ENCODE peak calls at places on chromosomes 11 and 22, in ten cellular contexts. R is H1, I is heart right ventricle, C is suprapubic skin, T is astrocyte, V is PC-9, G is epithelial cell of proximal tubule, U is right lobe of liver, Q is cardiac muscle cell, O is gastrocnemius medialis. D is an unnamed sample.

GRCh38 chr22:20741634-20742581 is 32.0 kb upstream of the SERPIND1 start:
- DNase-seq in C (no peak), I (no peak), R (peak), T (no peak), Q (peak), V (no peak), G (no peak), U (no peak), O (no peak), D (no peak)

GRCh38 chr11:128848815-128849455 is 18.2 kb downstream of the KCNJ1 start:
- DNase-seq in R (peak), I (peak), G (no peak), V (no peak), C (no peak), O (no peak), Q (peak), U (peak), T (no peak), D (no peak)

GRCh38 chr22:17733484-17733883 is 40.8 kb downstream of the BID start:
- DNase-seq in V (no peak), R (no peak), U (no peak), Q (no peak), C (no peak), O (no peak), G (no peak), T (no peak), I (no peak), D (no peak)

GRCh38 chr22:33579448-33580093 is 340.7 kb downstream of the LARGE1 start:
- DNase-seq in O (no peak), T (peak), U (peak), R (peak), Q (peak), V (no peak), G (no peak), I (peak), C (no peak), D (no peak)

GRCh38 chr11:62514151-62514550 is 32.5 kb downstream of the AHNAK start:
- DNase-seq in C (no peak), R (no peak), I (no peak), G (no peak), O (no peak), V (no peak), U (no peak), Q (no peak), T (no peak), D (no peak)

GRCh38 chr22:30483169-30483568 is 11.4 kb upstream of the SEC14L3 start:
- DNase-seq in G (no peak), C (no peak), I (no peak), Q (no peak), T (peak), V (no peak), O (no peak), U (no peak), R (no peak), D (no peak)

GRCh38 chr11:123377355-123377754 is 52.7 kb upstream of the GRAMD1B start:
- DNase-seq in R (no peak), Q (no peak), G (no peak), T (no peak), V (no peak), I (no peak), C (no peak), O (no peak), U (no peak), D (no peak)

GRCh38 chr22:44782286-44782830 is 30.0 kb downstream of the ARHGAP8 start:
- DNase-seq in Q (no peak), O (no peak), R (no peak), I (no peak), G (no peak), U (no peak), T (no peak), V (no peak), C (no peak), D (no peak)

GRCh38 chr22:38572065-38572464 is 2.1 kb upstream of the DMC1 start:
- DNase-seq in I (no peak), C (no peak), G (no peak), T (peak), O (peak), V (peak), R (peak), U (no peak), Q (peak), D (no peak)

GRCh38 chr22:29328566-29329500 is 13.3 kb upstream of the RASL10A start:
- DNase-seq in R (peak), O (peak), U (no peak), I (no peak), T (no peak), C (no peak), V (no peak), G (no peak), Q (no peak), D (no peak)

GRCh38 chr11:30830666-30831065 is 244.5 kb upstream of the MPPED2 start:
- DNase-seq in R (no peak), U (no peak), T (no peak), O (no peak), I (no peak), G (no peak), C (no peak), V (no peak), Q (no peak), D (no peak)

GRCh38 chr11:62544521-62545436 is 1.8 kb downstream of the AHNAK start:
- DNase-seq in G (no peak), U (no peak), T (no peak), R (no peak), V (no peak), C (peak), Q (no peak), O (no peak), I (peak), D (no peak)

GRCh38 chr11:22197139-22197893 is 4.4 kb downstream of the ANO5 start:
- DNase-seq in Q (no peak), I (no peak), U (no peak), O (peak), V (no peak), C (no peak), R (no peak), T (no peak), G (no peak), D (no peak)

GRCh38 chr22:36439481-36440271 is 41.8 kb downstream of the TXN2 start:
- DNase-seq in U (peak), I (peak), O (no peak), V (peak), C (no peak), G (no peak), Q (no peak), T (peak), R (no peak), D (peak)

GRCh38 chr11:64864473-64865285 is 13.7 kb downstream of the EHD1 start:
- DNase-seq in V (no peak), T (peak), Q (peak), O (no peak), C (no peak), G (no peak), I (peak), U (no peak), R (no peak), D (no peak)
- H3K4me3 ChIP-seq in V (no peak), T (no peak), Q (no peak), O (peak), C (peak), G (no peak), I (peak), U (no peak), R (no peak), D (no peak)

DNA sequence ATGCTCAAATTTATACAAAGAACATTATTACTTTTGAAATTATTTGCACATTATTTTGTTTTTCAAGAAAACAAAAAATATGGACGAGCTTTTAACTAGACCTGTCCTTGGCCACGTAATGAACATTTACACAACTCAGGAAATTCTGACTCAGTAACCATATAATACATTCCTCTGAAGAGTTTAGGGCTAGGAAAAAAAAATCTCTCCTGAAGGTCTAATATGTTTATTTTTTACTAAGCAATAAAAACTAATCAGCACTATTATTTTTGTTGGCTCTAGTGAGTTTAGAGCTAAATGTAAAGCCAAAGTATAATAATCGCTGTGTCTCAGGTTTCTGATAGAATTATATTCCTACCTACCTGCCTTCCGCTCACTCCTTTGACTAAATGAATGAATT is 187.5 kb downstream of the SWAP70 start:
- DNase-seq in C (no peak), Q (no peak), I (no peak), G (no peak), V (no peak), T (peak), U (no peak), O (no peak), R (no peak), D (no peak)
- H3K4me3 ChIP-seq in C (no peak), Q (no peak), I (no peak), G (no peak), V (no peak), T (no peak), U (no peak), O (no peak), R (no peak), D (no peak)

DNA sequence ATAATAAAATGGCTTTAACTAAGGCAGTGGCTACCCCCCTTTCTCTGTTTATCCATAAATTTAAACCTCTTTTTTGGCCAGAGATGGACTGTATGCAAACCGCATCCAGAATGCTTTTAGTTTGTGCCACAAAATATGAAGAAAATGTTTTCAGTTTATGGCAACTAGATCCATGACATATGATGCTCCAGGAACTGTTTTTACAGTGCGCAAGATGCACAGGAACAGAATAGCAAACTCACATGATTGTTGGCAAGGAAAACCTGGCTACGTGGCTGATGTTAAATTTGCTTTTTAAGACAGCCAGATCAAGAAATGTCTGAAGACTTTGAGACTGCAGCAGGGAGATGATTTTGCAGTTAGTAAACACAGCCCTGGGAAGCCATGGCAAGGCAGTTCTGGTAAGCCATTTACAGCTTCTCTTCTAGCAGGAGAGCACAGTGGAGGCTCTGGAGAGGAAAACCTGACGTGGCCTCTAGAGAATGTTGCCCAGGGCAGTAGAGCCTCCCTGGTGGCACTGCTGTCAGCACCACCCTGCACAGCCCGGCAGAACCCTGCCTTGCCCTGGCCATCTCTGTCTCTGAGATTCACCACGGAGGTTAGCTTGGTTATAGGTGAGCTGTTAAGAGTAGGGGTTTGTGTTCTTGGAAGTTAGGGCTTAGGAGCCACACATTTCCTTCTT is 69.8 kb upstream of the TNRC6B start:
- DNase-seq in O (peak), R (no peak), T (no peak), V (no peak), C (no peak), Q (no peak), G (peak), I (no peak), U (peak), D (peak)
- H3K4me3 ChIP-seq in O (peak), R (no peak), T (no peak), V (no peak), C (peak), Q (no peak), G (peak), I (peak), U (peak), D (no peak)

DNA sequence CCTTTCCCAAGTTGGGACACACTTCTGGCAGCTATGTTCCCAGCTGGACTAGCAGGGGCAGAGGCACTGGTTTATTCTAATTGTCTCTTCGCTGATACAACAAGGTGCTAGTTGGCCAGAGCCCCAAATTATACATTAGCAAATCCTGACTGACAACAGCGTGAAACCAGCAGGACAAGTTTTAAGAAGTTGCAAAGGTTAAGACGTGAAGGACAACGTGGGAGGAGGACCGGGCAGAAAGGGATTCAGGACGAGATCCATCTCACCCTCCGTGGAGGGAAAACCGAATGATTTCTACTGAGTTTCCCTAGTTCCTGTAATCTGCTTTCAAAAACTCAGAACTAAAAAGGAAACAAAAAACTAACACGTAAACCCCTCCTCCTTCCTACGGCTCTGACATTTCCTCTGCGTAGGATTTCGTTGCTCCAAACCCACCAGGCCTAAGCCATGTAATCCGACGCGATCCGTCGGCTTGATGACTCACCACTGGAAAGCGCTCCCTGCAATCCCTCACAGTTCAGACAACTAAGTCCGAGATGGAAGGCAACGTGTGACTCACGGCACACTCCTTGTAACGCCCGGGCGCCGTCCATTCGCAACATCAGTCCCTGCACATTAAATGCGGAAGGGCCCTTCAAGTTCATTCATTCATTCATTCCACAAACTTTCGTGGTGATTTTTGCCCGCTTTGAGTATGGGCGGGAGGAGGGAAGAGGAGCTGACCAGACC is 703 bp downstream of the POGLUT3 start:
- DNase-seq in O (peak), Q (peak), R (peak), I (peak), V (peak), U (peak), T (peak), C (peak), G (peak), D (peak)
- H3K4me3 ChIP-seq in O (peak), Q (peak), R (peak), I (peak), V (peak), U (peak), T (peak), C (peak), G (peak), D (peak)

DNA sequence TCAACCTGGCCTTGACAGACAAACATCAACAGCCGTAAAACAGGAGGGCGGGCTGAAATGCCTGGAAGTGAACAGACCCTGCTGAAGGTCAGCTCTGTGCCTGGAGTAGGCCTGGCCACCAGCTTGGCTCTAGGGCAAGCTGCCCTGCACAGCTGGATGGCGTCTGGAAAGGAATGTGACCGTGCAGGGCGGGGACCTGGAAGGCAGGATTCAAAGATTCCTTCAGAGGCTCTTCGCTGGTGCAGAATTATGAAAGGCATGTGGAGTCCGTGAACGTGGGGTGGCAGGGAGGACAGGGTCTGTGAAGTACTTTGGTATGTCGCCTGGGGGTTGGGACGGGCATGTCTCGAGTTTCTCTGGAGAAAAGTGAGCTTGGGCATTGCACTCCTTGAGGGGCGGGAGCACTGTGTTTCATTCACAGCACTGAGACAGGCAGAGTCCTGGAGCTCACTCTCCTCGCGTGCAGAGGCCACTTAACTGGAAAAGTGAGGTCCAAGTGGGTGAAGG is 1.5 kb downstream of the EHD1 start:
- DNase-seq in Q (peak), O (no peak), C (no peak), I (no peak), T (no peak), V (peak), U (no peak), G (no peak), R (no peak), D (no peak)
- H3K4me3 ChIP-seq in Q (peak), O (peak), C (peak), I (peak), T (peak), V (peak), U (peak), G (peak), R (no peak), D (peak)

DNA sequence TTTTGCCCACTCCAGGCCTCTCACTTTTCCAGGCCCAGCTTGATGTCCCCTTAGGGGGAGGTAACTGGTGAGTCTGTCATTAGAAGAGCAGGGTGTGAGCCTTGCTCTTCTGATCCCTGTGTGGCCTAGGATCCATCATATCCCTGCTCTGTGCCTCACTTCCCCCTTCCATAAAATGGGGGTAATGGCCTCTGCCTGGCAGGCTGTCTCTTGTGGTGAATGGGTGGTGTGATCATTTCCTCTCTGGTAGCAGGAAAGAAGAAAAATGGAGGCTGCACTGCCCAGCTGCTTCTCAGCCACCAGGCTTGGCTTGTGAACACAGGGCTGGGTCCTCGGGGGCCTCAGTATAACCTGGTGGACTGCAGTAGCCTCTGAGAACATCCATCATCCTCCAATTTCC is 5.6 kb downstream of the ARHGEF17 start:
- DNase-seq in G (no peak), C (no peak), I (no peak), T (no peak), O (no peak), Q (no peak), U (no peak), R (no peak), V (no peak), D (no peak)
- H3K4me3 ChIP-seq in G (peak), C (peak), I (peak), T (peak), O (peak), Q (no peak), U (no peak), R (no peak), V (no peak), D (peak)

GRCh38 chr22:43510226-43511070 is 98.6 kb downstream of the MPPED1 start:
- DNase-seq in O (no peak), G (no peak), T (no peak), Q (no peak), I (no peak), C (no peak), U (no peak), V (no peak), R (no peak), D (no peak)

GRCh38 chr22:43506487-43506886 is 94.7 kb downstream of the MPPED1 start:
- DNase-seq in I (no peak), O (no peak), C (no peak), U (no peak), T (no peak), Q (no peak), G (no peak), R (no peak), V (no peak), D (no peak)

GRCh38 chr22:43509337-43509736 is 97.5 kb downstream of the MPPED1 start:
- DNase-seq in Q (no peak), T (no peak), C (no peak), I (no peak), R (no peak), V (no peak), U (no peak), O (no peak), G (no peak), D (no peak)

GRCh38 chr22:43507235-43507634 is 95.4 kb downstream of the MPPED1 start:
- DNase-seq in Q (no peak), O (no peak), T (no peak), I (no peak), U (no peak), R (no peak), V (no peak), C (no peak), G (no peak), D (no peak)

DNA sequence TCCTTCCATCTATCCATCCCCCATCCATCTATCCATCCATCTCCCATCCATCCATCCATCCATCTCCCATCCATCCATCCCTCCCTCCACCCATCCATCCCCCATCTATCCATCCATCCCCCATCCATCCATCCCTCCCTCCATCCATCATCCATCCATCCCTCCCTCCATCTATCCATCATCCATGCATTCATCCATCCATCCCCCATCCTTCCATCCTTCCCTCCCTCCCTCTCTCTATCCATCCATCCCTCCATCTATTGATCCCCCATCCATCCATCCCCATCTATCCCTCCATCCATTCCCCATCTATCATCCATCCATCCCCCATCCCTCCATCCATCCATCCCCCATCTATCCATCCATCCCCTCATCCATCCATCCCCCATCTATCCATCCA is 96.7 kb downstream of the MPPED1 start:
- DNase-seq in Q (no peak), R (no peak), O (no peak), T (no peak), I (no peak), G (no peak), V (no peak), U (no peak), C (no peak), D (no peak)
- H3K4me3 ChIP-seq in Q (no peak), R (no peak), O (no peak), T (no peak), I (no peak), G (no peak), V (no peak), U (no peak), C (no peak), D (no peak)

GRCh38 chr11:46332568-46333128 is 14.6 kb upstream of the DGKZ start:
- DNase-seq in C (no peak), G (no peak), I (no peak), Q (peak), V (no peak), U (no peak), O (no peak), T (no peak), R (peak), D (no peak)
- H3K4me3 ChIP-seq in C (peak), G (no peak), I (peak), Q (peak), V (no peak), U (no peak), O (peak), T (peak), R (peak), D (peak)

DNA sequence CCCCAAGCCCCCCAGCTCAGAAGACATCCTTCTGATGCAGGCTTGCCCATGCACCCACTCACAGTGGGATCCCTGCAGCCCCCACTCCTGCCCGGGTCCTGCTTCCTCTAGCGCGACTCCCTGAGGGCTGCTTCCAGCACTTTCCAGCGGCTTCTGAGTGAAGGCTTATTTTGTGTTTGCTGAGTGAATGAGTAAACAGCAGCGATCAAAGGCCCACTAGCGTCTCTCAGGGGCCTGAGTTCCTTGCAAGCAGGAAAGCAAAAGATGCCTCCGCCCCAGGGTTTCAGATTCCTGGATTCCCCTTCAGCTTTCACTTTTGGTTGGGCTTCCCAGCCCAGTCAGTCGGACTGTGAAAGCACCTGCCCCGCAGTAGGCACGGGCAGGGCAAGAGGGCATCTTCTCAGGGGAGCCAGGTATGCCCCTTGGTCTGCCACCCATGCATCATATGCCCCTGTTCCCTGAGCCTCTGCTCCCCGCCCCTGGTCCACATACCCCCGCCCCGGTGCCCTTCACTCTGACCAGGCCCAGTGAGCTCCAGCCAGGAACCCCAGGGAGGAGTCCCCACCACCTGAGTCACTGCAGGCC is 9.2 kb downstream of the FADD start:
- DNase-seq in Q (no peak), G (no peak), O (no peak), V (no peak), C (no peak), T (no peak), U (no peak), I (no peak), R (peak), D (no peak)
- H3K4me3 ChIP-seq in Q (no peak), G (peak), O (no peak), V (no peak), C (no peak), T (no peak), U (peak), I (peak), R (no peak), D (no peak)